ENCODE peak calls at places on chromosomes 5 and 9, in seven cellular contexts. K, H, G, Q, N, T and C are unnamed samples.

GRCh38 chr5:84113246-84114118 is 271.2 kb downstream of the EDIL3 start:
- DNase-seq in K (no peak), H (no peak), G (no peak), Q (no peak), N (no peak), T (no peak), C (no peak)

GRCh38 chr5:151212361-151212899 is 11.5 kb downstream of the CCDC69 start:
- DNase-seq in K (no peak), H (no peak), G (no peak), Q (no peak), N (peak), T (no peak), C (no peak)

GRCh38 chr9:9996259-9996658 is 616.5 kb downstream of the PTPRD start:
- DNase-seq in K (no peak), H (no peak), G (no peak), Q (no peak), N (no peak), T (no peak), C (no peak)

GRCh38 chr9:4117835-4118610 is 181.8 kb downstream of the GLIS3 start:
- DNase-seq in K (peak), H (no peak), G (no peak), Q (no peak), N (peak), T (no peak), C (no peak)

GRCh38 chr5:128199104-128199503 is 115.5 kb downstream of the SLC12A2 start:
- DNase-seq in K (no peak), H (peak), G (peak), Q (no peak), N (no peak), T (no peak), C (no peak)

GRCh38 chr5:56639491-56639890 is 175.9 kb upstream of the MAP3K1 start:
- DNase-seq in K (no peak), H (no peak), G (no peak), Q (no peak), N (no peak), T (no peak), C (no peak)

GRCh38 chr9:27337833-27338526 is 41.0 kb upstream of the EQTN start:
- DNase-seq in K (no peak), H (no peak), G (no peak), Q (no peak), N (no peak), T (no peak), C (no peak)

GRCh38 chr5:1750469-1750868 is 49.2 kb downstream of the MRPL36 start:
- DNase-seq in K (no peak), H (no peak), G (no peak), Q (no peak), N (no peak), T (no peak), C (no peak)

GRCh38 chr5:980941-981340 is 27.7 kb upstream of the NKD2 start:
- DNase-seq in K (no peak), H (no peak), G (no peak), Q (no peak), N (no peak), T (no peak), C (no peak)

GRCh38 chr9:116232425-116233159 is 79.0 kb downstream of the PAPPA start:
- DNase-seq in K (no peak), H (peak), G (peak), Q (no peak), N (no peak), T (no peak), C (no peak)

GRCh38 chr5:138274189-138274853 is at the start of gene GFRA3:
- DNase-seq in K (no peak), H (no peak), G (no peak), Q (no peak), N (no peak), T (peak), C (no peak)

GRCh38 chr5:91200692-91201091 is 182.4 kb downstream of the ARRDC3 start:
- DNase-seq in K (no peak), H (no peak), G (no peak), Q (no peak), N (no peak), T (no peak), C (no peak)

GRCh38 chr9:98314381-98315066 is 59.1 kb upstream of the TBC1D2 start:
- DNase-seq in K (no peak), H (peak), G (peak), Q (no peak), N (no peak), T (no peak), C (no peak)

GRCh38 chr9:124960409-124960752 is 19.5 kb upstream of the GOLGA1 start:
- DNase-seq in K (no peak), H (peak), G (peak), Q (no peak), N (no peak), T (no peak), C (no peak)

GRCh38 chr9:121692606-121693505 is 41.4 kb downstream of the DAB2IP start:
- DNase-seq in K (no peak), H (no peak), G (peak), Q (no peak), N (no peak), T (no peak), C (no peak)

GRCh38 chr9:13127164-13127563 is 152.3 kb downstream of the MPDZ start:
- DNase-seq in K (no peak), H (no peak), G (no peak), Q (no peak), N (no peak), T (no peak), C (no peak)

GRCh38 chr5:38441730-38442573 is 114.5 kb downstream of the LIFR start:
- DNase-seq in K (peak), H (peak), G (peak), Q (peak), N (peak), T (peak), C (peak)

GRCh38 chr9:134895103-134895502 is 14.5 kb downstream of the FCN2 start:
- DNase-seq in K (no peak), H (peak), G (no peak), Q (no peak), N (no peak), T (no peak), C (no peak)

GRCh38 chr9:130940693-130941576 is 1.9 kb upstream of the FIBCD1 start:
- DNase-seq in K (peak), H (peak), G (peak), Q (peak), N (peak), T (peak), C (peak)

GRCh38 chr9:37218800-37219425 is 98.5 kb downstream of the ZCCHC7 start:
- DNase-seq in K (no peak), H (no peak), G (no peak), Q (no peak), N (no peak), T (no peak), C (no peak)

GRCh38 chr5:23740029-23740428 is 232.6 kb downstream of the PRDM9 start:
- DNase-seq in K (no peak), H (peak), G (peak), Q (no peak), N (no peak), T (no peak), C (no peak)

GRCh38 chr5:10338996-10339903 is 14.2 kb upstream of the MARCHF6 start:
- DNase-seq in K (no peak), H (no peak), G (no peak), Q (no peak), N (no peak), T (no peak), C (no peak)

GRCh38 chr5:160155017-160155725 is 35.9 kb upstream of the PWWP2A start:
- DNase-seq in K (no peak), H (peak), G (peak), Q (no peak), N (no peak), T (no peak), C (no peak)

GRCh38 chr5:136004436-136004835 is 24.4 kb upstream of the TGFBI start:
- DNase-seq in K (no peak), H (peak), G (peak), Q (no peak), N (no peak), T (no peak), C (no peak)

GRCh38 chr5:138963763-138964371 is 88.7 kb upstream of the LRRTM2 start:
- DNase-seq in K (no peak), H (peak), G (no peak), Q (no peak), N (no peak), T (no peak), C (no peak)

GRCh38 chr5:157721159-157721558 is 10.1 kb upstream of the THG1L start:
- DNase-seq in K (no peak), H (no peak), G (no peak), Q (peak), N (no peak), T (no peak), C (no peak)

GRCh38 chr5:93192107-93192506 is 388.9 kb downstream of the NR2F1-AS1 start:
- DNase-seq in K (no peak), H (peak), G (peak), Q (no peak), N (no peak), T (no peak), C (no peak)

GRCh38 chr5:38468202-38468656 is 88.2 kb downstream of the LIFR start:
- DNase-seq in K (no peak), H (peak), G (peak), Q (no peak), N (no peak), T (no peak), C (no peak)

GRCh38 chr5:177576169-177576568 is 15.8 kb upstream of the TMED9 start:
- DNase-seq in K (no peak), H (no peak), G (peak), Q (no peak), N (no peak), T (no peak), C (no peak)
- TF ChIP-seq CTCF in K (no peak), H (no peak), G (peak), Q (no peak), N (no peak), T (no peak), C (peak)

GRCh38 chr5:173396311-173396993 is 68.2 kb upstream of the STC2 start:
- DNase-seq in K (no peak), H (no peak), G (no peak), Q (no peak), N (no peak), T (no peak), C (no peak)
- TF ChIP-seq CTCF in K (no peak), H (no peak), G (peak), Q (no peak), N (no peak), T (peak), C (no peak)

DNA sequence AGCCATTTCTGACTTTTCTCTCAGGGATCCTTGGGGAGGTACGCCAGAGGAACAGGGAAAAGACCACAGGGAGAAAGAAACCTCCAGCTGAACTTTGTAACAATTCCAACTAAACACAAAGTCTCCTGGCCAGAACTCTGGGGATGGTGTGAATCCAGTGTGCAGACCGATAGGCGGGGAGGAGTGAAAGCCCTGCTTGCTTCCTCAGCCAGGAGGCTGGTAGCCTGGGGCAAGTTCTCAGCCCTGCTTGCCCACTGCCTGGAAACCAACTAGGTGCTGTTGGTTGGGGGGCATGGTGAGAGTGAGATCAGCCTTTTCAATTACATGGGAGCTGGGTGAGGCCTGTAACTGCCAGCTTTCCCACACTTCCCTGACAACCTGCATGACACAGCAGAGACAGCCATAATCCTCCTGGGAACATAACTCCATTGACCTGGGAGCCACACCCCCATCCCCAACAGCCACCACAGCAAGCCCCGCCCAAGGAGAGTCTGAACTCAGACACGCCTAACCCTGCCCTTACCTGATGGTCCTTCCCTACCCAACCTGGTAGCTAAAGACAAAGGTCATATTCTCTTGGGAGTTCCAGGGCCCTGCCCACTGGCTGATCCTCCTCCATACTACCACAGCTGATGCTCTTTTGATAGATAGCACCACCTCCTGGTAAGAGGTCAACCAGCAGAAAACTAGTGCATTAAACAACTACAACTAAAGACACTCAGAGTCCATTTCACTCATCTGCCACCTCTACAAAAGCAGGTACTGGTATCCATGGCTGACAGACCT is 100.1 kb upstream of the TNFAIP8 start:
- DNase-seq in K (no peak), H (peak), G (peak), Q (peak), N (no peak), T (no peak), C (no peak)
- TF ChIP-seq CTCF in K (no peak), H (peak), G (peak), Q (no peak), N (no peak), T (no peak), C (peak)

DNA sequence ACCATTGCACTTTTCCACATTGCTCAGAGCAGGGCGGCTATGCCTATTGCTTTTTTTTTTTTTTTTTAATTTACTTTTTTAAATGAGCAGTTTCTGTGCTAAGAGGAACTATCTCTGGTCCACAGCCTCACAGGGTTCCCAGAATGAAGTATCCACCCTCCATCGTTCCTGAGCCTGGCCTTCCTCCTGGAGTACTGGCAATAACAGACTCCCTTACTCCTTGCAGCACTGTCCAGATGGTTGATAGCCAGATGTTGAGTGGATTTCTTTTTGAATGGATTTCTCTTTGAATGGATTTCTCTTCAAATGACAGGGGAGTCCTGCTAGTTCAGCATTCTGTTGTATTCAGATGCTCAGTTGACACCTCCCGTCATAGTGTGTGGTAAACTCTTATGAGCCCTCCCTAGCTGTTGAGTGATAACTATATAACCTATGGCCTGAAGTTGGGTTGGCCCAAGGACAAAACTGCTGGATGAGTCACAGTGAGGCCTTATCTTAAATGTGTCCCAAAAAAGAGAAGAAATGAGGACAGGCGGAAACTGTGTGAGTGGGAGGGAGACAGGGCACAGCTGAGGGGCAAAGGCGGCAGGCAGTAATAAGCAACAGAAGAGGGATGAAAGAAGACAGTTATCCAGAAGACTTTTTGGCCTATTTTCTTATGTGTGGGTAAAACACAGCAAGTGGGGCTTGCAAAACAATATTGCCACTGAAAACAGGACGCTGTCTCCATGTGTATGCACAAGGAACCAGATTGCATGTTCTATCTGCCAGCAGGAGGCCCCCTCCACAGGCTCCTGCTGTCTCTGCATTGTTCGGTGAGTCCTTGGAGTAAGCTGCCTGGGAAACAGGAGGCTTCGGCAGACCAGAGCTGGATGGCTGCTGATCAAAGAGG is 209.5 kb upstream of the S1PR3 start:
- DNase-seq in K (no peak), H (peak), G (no peak), Q (no peak), N (no peak), T (no peak), C (no peak)
- TF ChIP-seq CTCF in K (no peak), H (peak), G (peak), Q (no peak), N (no peak), T (no peak), C (no peak)

DNA sequence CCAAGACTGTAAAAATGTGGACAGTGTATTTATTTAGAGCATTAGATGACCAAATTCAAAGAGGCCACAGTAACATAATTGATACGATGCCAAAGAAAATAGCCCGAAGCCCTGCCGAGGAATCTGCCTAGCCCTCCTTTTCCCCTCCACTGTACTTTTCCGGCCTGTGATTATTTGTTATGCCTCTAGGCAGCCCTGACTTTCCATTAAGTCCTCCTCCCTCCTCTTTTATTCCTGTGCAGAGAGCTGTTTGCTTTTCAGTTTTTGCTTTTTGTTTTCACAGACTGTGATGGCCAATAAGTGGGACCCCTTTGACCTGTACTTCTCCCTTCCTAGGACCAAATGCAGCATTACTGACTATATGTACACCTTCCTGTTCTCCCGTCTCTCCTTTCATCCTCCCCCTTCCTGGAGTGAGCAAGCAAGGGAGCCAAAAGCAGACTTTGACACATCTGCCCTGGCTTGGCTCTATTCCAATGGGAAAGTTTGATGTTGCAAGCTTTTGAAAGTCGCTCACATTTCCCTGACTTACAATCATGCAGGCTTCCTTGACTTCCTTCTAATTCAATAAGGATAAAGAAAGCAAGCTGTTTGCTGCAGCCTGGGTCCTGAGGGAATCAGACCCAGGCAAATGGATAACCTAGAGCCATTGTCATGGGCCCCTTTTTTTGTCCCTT is 76.1 kb downstream of the NREP start:
- DNase-seq in K (no peak), H (peak), G (peak), Q (no peak), N (no peak), T (peak), C (no peak)
- TF ChIP-seq CTCF in K (no peak), H (no peak), G (no peak), Q (no peak), N (no peak), T (no peak), C (no peak)

DNA sequence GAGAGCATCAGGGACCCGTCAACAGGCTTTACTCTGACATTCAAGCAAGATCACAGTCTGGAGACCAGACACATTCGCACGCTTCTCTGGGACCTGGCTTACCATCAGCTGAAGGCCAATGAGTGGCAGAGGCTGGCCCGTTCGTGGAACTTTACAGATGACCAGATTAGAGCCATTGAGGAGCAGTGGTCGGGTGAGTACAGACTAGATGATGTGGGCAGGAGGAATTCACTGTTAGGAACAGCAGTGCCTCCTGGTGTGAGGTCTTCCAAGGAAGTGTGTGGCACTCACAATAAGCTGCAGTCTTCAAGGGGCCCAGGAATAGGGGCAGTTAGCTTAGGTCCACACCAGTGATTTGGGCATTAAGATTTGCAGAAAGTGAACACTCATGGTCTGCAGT is 50.4 kb downstream of the POC5 start:
- DNase-seq in K (no peak), H (no peak), G (no peak), Q (no peak), N (no peak), T (no peak), C (no peak)
- TF ChIP-seq CTCF in K (no peak), H (peak), G (peak), Q (no peak), N (no peak), T (no peak), C (no peak)

GRCh38 chr9:99400184-99400731 is 178.2 kb downstream of the SEC61B start:
- DNase-seq in K (no peak), H (no peak), G (no peak), Q (no peak), N (no peak), T (no peak), C (no peak)
- TF ChIP-seq CTCF in K (no peak), H (no peak), G (no peak), Q (no peak), N (no peak), T (no peak), C (no peak)

GRCh38 chr5:181222630-181223040 is 446 bp upstream of the TRIM41 start:
- DNase-seq in K (no peak), H (no peak), G (no peak), Q (no peak), N (no peak), T (no peak), C (no peak)
- TF ChIP-seq CTCF in K (no peak), H (no peak), G (no peak), Q (no peak), N (no peak), T (no peak), C (no peak)

GRCh38 chr5:60586307-60586901 is 113.6 kb downstream of the DEPDC1B start:
- DNase-seq in K (no peak), H (peak), G (peak), Q (no peak), N (no peak), T (no peak), C (no peak)
- TF ChIP-seq CTCF in K (no peak), H (peak), G (peak), Q (no peak), N (no peak), T (peak), C (peak)

GRCh38 chr5:123814796-123815479 is 303.0 kb downstream of the CSNK1G3 start:
- DNase-seq in K (no peak), H (peak), G (no peak), Q (no peak), N (no peak), T (no peak), C (no peak)

GRCh38 chr5:123817267-123817666 is 305.3 kb downstream of the CSNK1G3 start:
- DNase-seq in K (no peak), H (no peak), G (no peak), Q (no peak), N (no peak), T (no peak), C (no peak)

GRCh38 chr5:123819401-123819800 is 307.4 kb downstream of the CSNK1G3 start:
- DNase-seq in K (no peak), H (no peak), G (peak), Q (no peak), N (no peak), T (no peak), C (no peak)

GRCh38 chr5:123813937-123814624 is 302.1 kb downstream of the CSNK1G3 start:
- DNase-seq in K (no peak), H (peak), G (peak), Q (no peak), N (no peak), T (no peak), C (no peak)

DNA sequence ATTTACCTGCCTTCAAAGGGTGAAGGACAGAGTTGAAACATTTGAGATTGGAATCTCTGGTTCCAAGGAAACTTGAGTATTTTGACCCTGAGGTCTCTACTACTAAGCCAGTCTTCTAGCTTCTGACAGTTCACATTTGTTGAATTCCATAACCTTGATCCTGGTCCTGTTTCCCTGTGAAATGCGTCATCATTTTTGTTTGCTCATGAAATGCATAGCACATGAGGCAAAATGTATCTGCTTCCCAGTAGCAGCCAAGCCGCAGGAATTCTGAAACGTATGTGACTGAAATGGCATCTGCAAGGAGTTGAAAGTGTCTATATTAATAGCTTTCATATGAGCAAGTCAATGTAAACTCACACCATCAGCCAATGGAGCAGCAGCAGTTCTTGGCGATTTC is 307.8 kb downstream of the CSNK1G3 start:
- DNase-seq in K (no peak), H (peak), G (peak), Q (no peak), N (no peak), T (no peak), C (no peak)
- TF ChIP-seq CTCF in K (no peak), H (no peak), G (no peak), Q (no peak), N (no peak), T (no peak), C (no peak)